ENCODE peak calls at places on chromosomes 1 and 21, in seven cellular contexts. One of them, this sample, is unnamed.

GRCh38 chr1:149962039-149962647 is 25.5 kb upstream of the MTMR11 start:
- DNase-seq in NCI-H2107: peak
- DNase-seq in COLO829: peak
- DNase-seq in HFF-Myc: peak
- DNase-seq in activated T-helper 1 cell treated with anti-CD3 and anti-CD28 coated beads, Interleukin-12 subunit alpha, Interleukin-12 subunit beta, Interleukin-2, Interleukin-4 antibody, amounts not matched to agents 30 ng/mL and 10 ng/mL and 1 ng/mL, durations not matched to agents 14 hours and 24 hours and 36 hours: peak
- DNase-seq in GM13976: peak
- DNase-seq in pons: peak
- DNase-seq in this sample: peak

GRCh38 chr1:54825696-54826095 is 24.6 kb upstream of the TTC22 start:
- DNase-seq in pons: no peak
- DNase-seq in NCI-H2107: no peak
- DNase-seq in HFF-Myc: no peak
- DNase-seq in COLO829: no peak
- DNase-seq in activated T-helper 1 cell treated with anti-CD3 and anti-CD28 coated beads, Interleukin-12 subunit alpha, Interleukin-12 subunit beta, Interleukin-2, Interleukin-4 antibody, amounts not matched to agents 30 ng/mL and 10 ng/mL and 1 ng/mL, durations not matched to agents 14 hours and 24 hours and 36 hours: no peak
- DNase-seq in GM13976: no peak
- DNase-seq in this sample: no peak

GRCh38 chr1:44421374-44422028 is 16.4 kb downstream of the RNF220 start:
- DNase-seq in GM13976: no peak
- DNase-seq in HFF-Myc: no peak
- DNase-seq in activated T-helper 1 cell treated with anti-CD3 and anti-CD28 coated beads, Interleukin-12 subunit alpha, Interleukin-12 subunit beta, Interleukin-2, Interleukin-4 antibody, amounts not matched to agents 30 ng/mL and 10 ng/mL and 1 ng/mL, durations not matched to agents 14 hours and 24 hours and 36 hours: no peak
- DNase-seq in NCI-H2107: no peak
- DNase-seq in COLO829: peak
- DNase-seq in pons: no peak
- DNase-seq in this sample: no peak

GRCh38 chr21:45302082-45303061 is 14.7 kb upstream of the POFUT2 start:
- DNase-seq in NCI-H2107: no peak
- DNase-seq in GM13976: no peak
- DNase-seq in activated T-helper 1 cell treated with anti-CD3 and anti-CD28 coated beads, Interleukin-12 subunit alpha, Interleukin-12 subunit beta, Interleukin-2, Interleukin-4 antibody, amounts not matched to agents 30 ng/mL and 10 ng/mL and 1 ng/mL, durations not matched to agents 14 hours and 24 hours and 36 hours: peak
- DNase-seq in COLO829: no peak
- DNase-seq in pons: no peak
- DNase-seq in HFF-Myc: no peak
- DNase-seq in this sample: no peak

GRCh38 chr1:246659594-246660140 is 64.5 kb upstream of the SCCPDH start:
- DNase-seq in pons: no peak
- DNase-seq in GM13976: peak
- DNase-seq in HFF-Myc: no peak
- DNase-seq in NCI-H2107: no peak
- DNase-seq in COLO829: no peak
- DNase-seq in activated T-helper 1 cell treated with anti-CD3 and anti-CD28 coated beads, Interleukin-12 subunit alpha, Interleukin-12 subunit beta, Interleukin-2, Interleukin-4 antibody, amounts not matched to agents 30 ng/mL and 10 ng/mL and 1 ng/mL, durations not matched to agents 14 hours and 24 hours and 36 hours: no peak
- DNase-seq in this sample: peak

GRCh38 chr21:14084068-14084501 is 126.7 kb downstream of the LIPI start:
- DNase-seq in NCI-H2107: no peak
- DNase-seq in pons: no peak
- DNase-seq in COLO829: no peak
- DNase-seq in GM13976: no peak
- DNase-seq in HFF-Myc: no peak
- DNase-seq in activated T-helper 1 cell treated with anti-CD3 and anti-CD28 coated beads, Interleukin-12 subunit alpha, Interleukin-12 subunit beta, Interleukin-2, Interleukin-4 antibody, amounts not matched to agents 30 ng/mL and 10 ng/mL and 1 ng/mL, durations not matched to agents 14 hours and 24 hours and 36 hours: no peak
- DNase-seq in this sample: no peak

GRCh38 chr1:147472953-147473734 is 68.2 kb upstream of the BCL9 start:
- DNase-seq in NCI-H2107: no peak
- DNase-seq in HFF-Myc: no peak
- DNase-seq in pons: no peak
- DNase-seq in GM13976: no peak
- DNase-seq in activated T-helper 1 cell treated with anti-CD3 and anti-CD28 coated beads, Interleukin-12 subunit alpha, Interleukin-12 subunit beta, Interleukin-2, Interleukin-4 antibody, amounts not matched to agents 30 ng/mL and 10 ng/mL and 1 ng/mL, durations not matched to agents 14 hours and 24 hours and 36 hours: no peak
- DNase-seq in COLO829: no peak
- DNase-seq in this sample: no peak

GRCh38 chr1:41917051-41917530 is 1.6 kb downstream of the HIVEP3 start:
- DNase-seq in GM13976: no peak
- DNase-seq in activated T-helper 1 cell treated with anti-CD3 and anti-CD28 coated beads, Interleukin-12 subunit alpha, Interleukin-12 subunit beta, Interleukin-2, Interleukin-4 antibody, amounts not matched to agents 30 ng/mL and 10 ng/mL and 1 ng/mL, durations not matched to agents 14 hours and 24 hours and 36 hours: no peak
- DNase-seq in pons: peak
- DNase-seq in HFF-Myc: no peak
- DNase-seq in COLO829: no peak
- DNase-seq in NCI-H2107: no peak
- DNase-seq in this sample: no peak

GRCh38 chr1:162856260-162856659 is 4.7 kb downstream of the CCDC190 start:
- DNase-seq in activated T-helper 1 cell treated with anti-CD3 and anti-CD28 coated beads, Interleukin-12 subunit alpha, Interleukin-12 subunit beta, Interleukin-2, Interleukin-4 antibody, amounts not matched to agents 30 ng/mL and 10 ng/mL and 1 ng/mL, durations not matched to agents 14 hours and 24 hours and 36 hours: no peak
- DNase-seq in HFF-Myc: peak
- DNase-seq in NCI-H2107: no peak
- DNase-seq in COLO829: no peak
- DNase-seq in GM13976: no peak
- DNase-seq in pons: no peak
- DNase-seq in this sample: no peak

GRCh38 chr1:155529929-155530328 is 32.7 kb downstream of the ASH1L start:
- DNase-seq in HFF-Myc: no peak
- DNase-seq in activated T-helper 1 cell treated with anti-CD3 and anti-CD28 coated beads, Interleukin-12 subunit alpha, Interleukin-12 subunit beta, Interleukin-2, Interleukin-4 antibody, amounts not matched to agents 30 ng/mL and 10 ng/mL and 1 ng/mL, durations not matched to agents 14 hours and 24 hours and 36 hours: no peak
- DNase-seq in GM13976: no peak
- DNase-seq in pons: no peak
- DNase-seq in COLO829: no peak
- DNase-seq in NCI-H2107: no peak
- DNase-seq in this sample: peak

GRCh38 chr1:233625510-233625981 is 11.6 kb downstream of the KCNK1 start:
- DNase-seq in NCI-H2107: no peak
- DNase-seq in COLO829: no peak
- DNase-seq in GM13976: no peak
- DNase-seq in activated T-helper 1 cell treated with anti-CD3 and anti-CD28 coated beads, Interleukin-12 subunit alpha, Interleukin-12 subunit beta, Interleukin-2, Interleukin-4 antibody, amounts not matched to agents 30 ng/mL and 10 ng/mL and 1 ng/mL, durations not matched to agents 14 hours and 24 hours and 36 hours: no peak
- DNase-seq in pons: no peak
- DNase-seq in HFF-Myc: no peak
- DNase-seq in this sample: no peak

GRCh38 chr1:156284112-156284511 is at the start of gene TMEM79:
- DNase-seq in pons: no peak
- DNase-seq in HFF-Myc: no peak
- DNase-seq in NCI-H2107: no peak
- DNase-seq in GM13976: no peak
- DNase-seq in COLO829: no peak
- DNase-seq in activated T-helper 1 cell treated with anti-CD3 and anti-CD28 coated beads, Interleukin-12 subunit alpha, Interleukin-12 subunit beta, Interleukin-2, Interleukin-4 antibody, amounts not matched to agents 30 ng/mL and 10 ng/mL and 1 ng/mL, durations not matched to agents 14 hours and 24 hours and 36 hours: no peak
- DNase-seq in this sample: no peak

GRCh38 chr21:42587036-42587435 is 66.4 kb upstream of the PDE9A start:
- DNase-seq in NCI-H2107: no peak
- DNase-seq in GM13976: no peak
- DNase-seq in COLO829: no peak
- DNase-seq in HFF-Myc: no peak
- DNase-seq in pons: no peak
- DNase-seq in activated T-helper 1 cell treated with anti-CD3 and anti-CD28 coated beads, Interleukin-12 subunit alpha, Interleukin-12 subunit beta, Interleukin-2, Interleukin-4 antibody, amounts not matched to agents 30 ng/mL and 10 ng/mL and 1 ng/mL, durations not matched to agents 14 hours and 24 hours and 36 hours: no peak
- DNase-seq in this sample: no peak

GRCh38 chr1:158053276-158053675 is 59.8 kb downstream of the KIRREL1 start:
- DNase-seq in GM13976: no peak
- DNase-seq in HFF-Myc: no peak
- DNase-seq in NCI-H2107: no peak
- DNase-seq in COLO829: peak
- DNase-seq in activated T-helper 1 cell treated with anti-CD3 and anti-CD28 coated beads, Interleukin-12 subunit alpha, Interleukin-12 subunit beta, Interleukin-2, Interleukin-4 antibody, amounts not matched to agents 30 ng/mL and 10 ng/mL and 1 ng/mL, durations not matched to agents 14 hours and 24 hours and 36 hours: no peak
- DNase-seq in pons: no peak
- DNase-seq in this sample: no peak

GRCh38 chr1:31789259-31790065 is 25.3 kb upstream of the ADGRB2 start:
- DNase-seq in GM13976: peak
- DNase-seq in activated T-helper 1 cell treated with anti-CD3 and anti-CD28 coated beads, Interleukin-12 subunit alpha, Interleukin-12 subunit beta, Interleukin-2, Interleukin-4 antibody, amounts not matched to agents 30 ng/mL and 10 ng/mL and 1 ng/mL, durations not matched to agents 14 hours and 24 hours and 36 hours: peak
- DNase-seq in COLO829: peak
- DNase-seq in NCI-H2107: peak
- DNase-seq in HFF-Myc: peak
- DNase-seq in pons: peak
- DNase-seq in this sample: peak

GRCh38 chr1:88029142-88029541 is 654.9 kb upstream of the PKN2 start:
- DNase-seq in activated T-helper 1 cell treated with anti-CD3 and anti-CD28 coated beads, Interleukin-12 subunit alpha, Interleukin-12 subunit beta, Interleukin-2, Interleukin-4 antibody, amounts not matched to agents 30 ng/mL and 10 ng/mL and 1 ng/mL, durations not matched to agents 14 hours and 24 hours and 36 hours: no peak
- DNase-seq in HFF-Myc: no peak
- DNase-seq in pons: no peak
- DNase-seq in GM13976: no peak
- DNase-seq in NCI-H2107: no peak
- DNase-seq in COLO829: no peak
- DNase-seq in this sample: no peak

GRCh38 chr1:211627259-211627658 is 48.2 kb downstream of the NEK2 start:
- DNase-seq in activated T-helper 1 cell treated with anti-CD3 and anti-CD28 coated beads, Interleukin-12 subunit alpha, Interleukin-12 subunit beta, Interleukin-2, Interleukin-4 antibody, amounts not matched to agents 30 ng/mL and 10 ng/mL and 1 ng/mL, durations not matched to agents 14 hours and 24 hours and 36 hours: no peak
- DNase-seq in GM13976: no peak
- DNase-seq in NCI-H2107: no peak
- DNase-seq in HFF-Myc: no peak
- DNase-seq in pons: no peak
- DNase-seq in COLO829: no peak
- DNase-seq in this sample: no peak

GRCh38 chr21:31216206-31216605 is 127.9 kb downstream of the TIAM1 start:
- DNase-seq in pons: no peak
- DNase-seq in COLO829: no peak
- DNase-seq in NCI-H2107: no peak
- DNase-seq in GM13976: no peak
- DNase-seq in HFF-Myc: no peak
- DNase-seq in activated T-helper 1 cell treated with anti-CD3 and anti-CD28 coated beads, Interleukin-12 subunit alpha, Interleukin-12 subunit beta, Interleukin-2, Interleukin-4 antibody, amounts not matched to agents 30 ng/mL and 10 ng/mL and 1 ng/mL, durations not matched to agents 14 hours and 24 hours and 36 hours: no peak
- DNase-seq in this sample: no peak

GRCh38 chr1:209807509-209807908 is 1.6 kb upstream of the IRF6 start:
- DNase-seq in activated T-helper 1 cell treated with anti-CD3 and anti-CD28 coated beads, Interleukin-12 subunit alpha, Interleukin-12 subunit beta, Interleukin-2, Interleukin-4 antibody, amounts not matched to agents 30 ng/mL and 10 ng/mL and 1 ng/mL, durations not matched to agents 14 hours and 24 hours and 36 hours: no peak
- DNase-seq in COLO829: no peak
- DNase-seq in NCI-H2107: no peak
- DNase-seq in HFF-Myc: no peak
- DNase-seq in pons: no peak
- DNase-seq in GM13976: peak
- DNase-seq in this sample: no peak

GRCh38 chr1:90149101-90149500 is 154.2 kb downstream of the ZNF326 start:
- DNase-seq in GM13976: no peak
- DNase-seq in pons: no peak
- DNase-seq in activated T-helper 1 cell treated with anti-CD3 and anti-CD28 coated beads, Interleukin-12 subunit alpha, Interleukin-12 subunit beta, Interleukin-2, Interleukin-4 antibody, amounts not matched to agents 30 ng/mL and 10 ng/mL and 1 ng/mL, durations not matched to agents 14 hours and 24 hours and 36 hours: no peak
- DNase-seq in HFF-Myc: no peak
- DNase-seq in COLO829: no peak
- DNase-seq in NCI-H2107: no peak
- DNase-seq in this sample: no peak

GRCh38 chr1:200299571-200299970 is 110.3 kb downstream of the ZNF281 start:
- DNase-seq in HFF-Myc: no peak
- DNase-seq in activated T-helper 1 cell treated with anti-CD3 and anti-CD28 coated beads, Interleukin-12 subunit alpha, Interleukin-12 subunit beta, Interleukin-2, Interleukin-4 antibody, amounts not matched to agents 30 ng/mL and 10 ng/mL and 1 ng/mL, durations not matched to agents 14 hours and 24 hours and 36 hours: no peak
- DNase-seq in GM13976: no peak
- DNase-seq in COLO829: no peak
- DNase-seq in NCI-H2107: no peak
- DNase-seq in pons: no peak
- DNase-seq in this sample: no peak

GRCh38 chr1:20150969-20151368 is 11.8 kb downstream of the PLA2G2F start:
- DNase-seq in HFF-Myc: no peak
- DNase-seq in GM13976: no peak
- DNase-seq in pons: no peak
- DNase-seq in NCI-H2107: no peak
- DNase-seq in activated T-helper 1 cell treated with anti-CD3 and anti-CD28 coated beads, Interleukin-12 subunit alpha, Interleukin-12 subunit beta, Interleukin-2, Interleukin-4 antibody, amounts not matched to agents 30 ng/mL and 10 ng/mL and 1 ng/mL, durations not matched to agents 14 hours and 24 hours and 36 hours: no peak
- DNase-seq in COLO829: no peak
- DNase-seq in this sample: no peak

This sample was measured in GM12865.